ENCODE peak calls at places on chromosomes 13 and 19, in seven cellular contexts. R is GM12892; E is activated T-cell treated with anti-CD3 and anti-CD28 coated beads for 48 hours; T is T-helper 17 cell; F is RPMI7951; W is fibroblast of the aortic adventitia; S is T-helper 2 cell treated with Interferon-gamma antibody and Interleukin-4, amounts not matched to agents 5 μg/mL and 100 μg/mL, for 36 hours. L is an unnamed sample.
A peak's percentile ranks its signal among the peaks of the same experiment; 100 is the strongest.

GRCh38 chr13:49348748-49349147 is 95.1 kb downstream of the CAB39L start:
- DNase-seq in S (no peak), E (no peak), F (no peak), T (no peak), W (no peak), R (no peak), L (no peak)

GRCh38 chr13:113411216-113412023 is 41.9 kb downstream of the ADPRHL1 start:
- DNase-seq in W (peak; percentile 85), T (no peak), R (no peak), F (peak; percentile 95), E (no peak), S (no peak), L (peak; percentile 80)

GRCh38 chr13:113588394-113589111 is 4.0 kb downstream of the TFDP1 start:
- DNase-seq in R (no peak), S (no peak), E (no peak), F (no peak), T (no peak), W (no peak), L (peak; percentile 30)

GRCh38 chr13:113105032-113105993 is at the start of gene F7:
- DNase-seq in S (no peak), F (no peak), E (no peak), W (peak; percentile 23), R (no peak), T (no peak), L (no peak)

GRCh38 chr13:49315036-49315565 is 67.4 kb downstream of the CDADC1 start:
- DNase-seq in E (no peak), R (no peak), S (no peak), T (no peak), F (peak; percentile 26), W (no peak), L (no peak)

GRCh38 chr13:96632536-96633320 is 361.5 kb downstream of the OXGR1 start:
- DNase-seq in W (no peak), R (no peak), T (no peak), F (no peak), S (no peak), E (no peak), L (no peak)

GRCh38 chr13:41099986-41100385 is 32.6 kb downstream of the KBTBD6 start:
- DNase-seq in S (no peak), R (no peak), F (no peak), E (no peak), W (no peak), T (no peak), L (no peak)

GRCh38 chr19:17610384-17610783 is 54.9 kb downstream of the COLGALT1 start:
- DNase-seq in R (no peak), T (no peak), W (peak; percentile 25), S (no peak), E (no peak), F (peak; percentile 26), L (no peak)

GRCh38 chr19:17210296-17210695 is 4.9 kb upstream of the USE1 start:
- DNase-seq in F (no peak), W (no peak), T (no peak), S (no peak), E (no peak), R (no peak), L (no peak)

GRCh38 chr19:10293637-10294367 is 4.0 kb downstream of the ICAM5 start:
- DNase-seq in S (no peak), T (no peak), W (no peak), R (no peak), F (no peak), E (no peak), L (peak; percentile 78)

GRCh38 chr13:33100876-33101275 is 84.7 kb downstream of the KL start:
- DNase-seq in W (no peak), R (no peak), S (no peak), E (no peak), F (no peak), T (no peak), L (no peak)

GRCh38 chr19:41694831-41695635 is 7.0 kb upstream of the CEACAM7 start:
- DNase-seq in S (no peak), T (no peak), F (no peak), E (no peak), R (no peak), W (no peak), L (peak; percentile 54)